ENCODE peak calls at places on chromosomes 3 and 15, in five cellular contexts. One of them, this sample, is unnamed. For H3K36me3, the result is how much of the 10 kb centered on the place peaks cover.

GRCh38 chr3:15345608-15346137 is 13.3 kb upstream of the SH3BP5 start:
- DNase-seq in hepatocyte: no peak
- DNase-seq in lower lobe of right lung: no peak
- DNase-seq in mammary epithelial cell: no peak
- DNase-seq in CD8-positive, alpha-beta memory T cell: no peak
- DNase-seq in this sample: no peak

GRCh38 chr15:42456539-42456938 is 34.4 kb downstream of the ZNF106 start:
- DNase-seq in lower lobe of right lung: no peak
- DNase-seq in mammary epithelial cell: no peak
- DNase-seq in CD8-positive, alpha-beta memory T cell: no peak
- DNase-seq in hepatocyte: no peak
- DNase-seq in this sample: no peak

GRCh38 chr3:195059471-195060216 is 211.3 kb downstream of the XXYLT1 start:
- DNase-seq in lower lobe of right lung: no peak
- DNase-seq in CD8-positive, alpha-beta memory T cell: peak
- DNase-seq in mammary epithelial cell: no peak
- DNase-seq in hepatocyte: no peak
- DNase-seq in this sample: peak

GRCh38 chr3:140636452-140637138 is 41.3 kb upstream of the TRIM42 start:
- DNase-seq in lower lobe of right lung: no peak
- DNase-seq in hepatocyte: no peak
- DNase-seq in mammary epithelial cell: peak
- DNase-seq in CD8-positive, alpha-beta memory T cell: no peak
- DNase-seq in this sample: no peak

GRCh38 chr3:133460809-133461208 is 61.0 kb downstream of the BFSP2 start:
- DNase-seq in CD8-positive, alpha-beta memory T cell: no peak
- DNase-seq in hepatocyte: no peak
- DNase-seq in lower lobe of right lung: no peak
- DNase-seq in mammary epithelial cell: peak
- DNase-seq in this sample: no peak

GRCh38 chr3:22103423-22103822 is 352.4 kb upstream of the ZNF385D start:
- DNase-seq in mammary epithelial cell: no peak
- DNase-seq in CD8-positive, alpha-beta memory T cell: no peak
- DNase-seq in lower lobe of right lung: no peak
- DNase-seq in hepatocyte: no peak
- DNase-seq in this sample: no peak

GRCh38 chr15:48634934-48635333 is 10.6 kb downstream of the FBN1 start:
- DNase-seq in hepatocyte: no peak
- DNase-seq in CD8-positive, alpha-beta memory T cell: no peak
- DNase-seq in mammary epithelial cell: no peak
- DNase-seq in lower lobe of right lung: no peak
- DNase-seq in this sample: no peak

GRCh38 chr3:133301194-133301593 is 98.7 kb upstream of the BFSP2 start:
- DNase-seq in lower lobe of right lung: no peak
- DNase-seq in hepatocyte: no peak
- DNase-seq in CD8-positive, alpha-beta memory T cell: no peak
- DNase-seq in mammary epithelial cell: peak
- DNase-seq in this sample: no peak

GRCh38 chr3:44883999-44884431 is 9.6 kb downstream of the TGM4 start:
- DNase-seq in lower lobe of right lung: no peak
- DNase-seq in CD8-positive, alpha-beta memory T cell: no peak
- DNase-seq in hepatocyte: peak
- DNase-seq in mammary epithelial cell: peak
- DNase-seq in this sample: no peak

GRCh38 chr3:24591661-24592555 is 97.3 kb upstream of the THRB start:
- DNase-seq in mammary epithelial cell: peak
- DNase-seq in lower lobe of right lung: no peak
- DNase-seq in CD8-positive, alpha-beta memory T cell: no peak
- DNase-seq in hepatocyte: no peak
- DNase-seq in this sample: no peak

GRCh38 chr3:119352235-119352634 is 58.1 kb downstream of the ARHGAP31 start:
- DNase-seq in hepatocyte: no peak
- DNase-seq in lower lobe of right lung: no peak
- DNase-seq in CD8-positive, alpha-beta memory T cell: no peak
- DNase-seq in mammary epithelial cell: peak
- DNase-seq in this sample: no peak

GRCh38 chr15:63583027-63583426 is 14.2 kb upstream of the FBXL22 start:
- DNase-seq in hepatocyte: no peak
- DNase-seq in lower lobe of right lung: no peak
- DNase-seq in mammary epithelial cell: peak
- DNase-seq in CD8-positive, alpha-beta memory T cell: no peak
- DNase-seq in this sample: no peak

GRCh38 chr3:140223631-140224030 is 288.6 kb downstream of the CLSTN2 start:
- DNase-seq in CD8-positive, alpha-beta memory T cell: no peak
- DNase-seq in hepatocyte: no peak
- DNase-seq in lower lobe of right lung: no peak
- DNase-seq in mammary epithelial cell: peak
- DNase-seq in this sample: no peak

GRCh38 chr3:144687862-144688261 is 716.2 kb downstream of the DIPK2A start:
- DNase-seq in CD8-positive, alpha-beta memory T cell: no peak
- DNase-seq in mammary epithelial cell: peak
- DNase-seq in hepatocyte: no peak
- DNase-seq in lower lobe of right lung: no peak
- DNase-seq in this sample: no peak

GRCh38 chr15:25176616-25176923 is 221.8 kb downstream of the SNRPN start:
- DNase-seq in lower lobe of right lung: no peak
- DNase-seq in mammary epithelial cell: no peak
- DNase-seq in hepatocyte: no peak
- DNase-seq in CD8-positive, alpha-beta memory T cell: peak
- DNase-seq in this sample: peak

GRCh38 chr3:102163039-102163817 is 271.6 kb upstream of the ZPLD1 start:
- DNase-seq in lower lobe of right lung: no peak
- DNase-seq in mammary epithelial cell: peak
- DNase-seq in hepatocyte: peak
- DNase-seq in CD8-positive, alpha-beta memory T cell: no peak
- DNase-seq in this sample: peak

GRCh38 chr3:110618512-110619226 is 452.9 kb upstream of the NECTIN3 start:
- DNase-seq in CD8-positive, alpha-beta memory T cell: no peak
- DNase-seq in lower lobe of right lung: no peak
- DNase-seq in hepatocyte: no peak
- DNase-seq in mammary epithelial cell: no peak
- DNase-seq in this sample: no peak

GRCh38 chr3:65745306-65745705 is 293.4 kb downstream of the MAGI1 start:
- DNase-seq in hepatocyte: no peak
- DNase-seq in mammary epithelial cell: no peak
- DNase-seq in CD8-positive, alpha-beta memory T cell: no peak
- DNase-seq in lower lobe of right lung: no peak
- DNase-seq in this sample: no peak

GRCh38 chr3:112353365-112353764 is 20.4 kb downstream of the CD200 start:
- DNase-seq in CD8-positive, alpha-beta memory T cell: no peak
- DNase-seq in lower lobe of right lung: no peak
- DNase-seq in hepatocyte: no peak
- DNase-seq in mammary epithelial cell: no peak
- DNase-seq in this sample: no peak

GRCh38 chr3:168545591-168545990 is 449.9 kb upstream of the GOLIM4 start:
- DNase-seq in CD8-positive, alpha-beta memory T cell: no peak
- DNase-seq in lower lobe of right lung: no peak
- DNase-seq in mammary epithelial cell: no peak
- DNase-seq in hepatocyte: no peak
- DNase-seq in this sample: no peak

GRCh38 chr3:197471221-197472010 is 84.4 kb downstream of the BDH1 start:
- DNase-seq in mammary epithelial cell: no peak
- DNase-seq in CD8-positive, alpha-beta memory T cell: no peak
- DNase-seq in hepatocyte: no peak
- DNase-seq in lower lobe of right lung: no peak
- DNase-seq in this sample: no peak

GRCh38 chr3:194089357-194090177 is 46.4 kb upstream of the HES1 start:
- DNase-seq in hepatocyte: peak
- DNase-seq in lower lobe of right lung: peak
- DNase-seq in CD8-positive, alpha-beta memory T cell: no peak
- DNase-seq in mammary epithelial cell: peak
- DNase-seq in this sample: peak

GRCh38 chr15:29126821-29127461 is 142.7 kb downstream of the NSMCE3 start:
- DNase-seq in lower lobe of right lung: peak
- DNase-seq in CD8-positive, alpha-beta memory T cell: peak
- DNase-seq in hepatocyte: no peak
- DNase-seq in mammary epithelial cell: no peak
- DNase-seq in this sample: peak

GRCh38 chr3:52827441-52827840 is 3.0 kb downstream of the ITIH4 start:
- DNase-seq in mammary epithelial cell: no peak
- DNase-seq in lower lobe of right lung: no peak
- DNase-seq in hepatocyte: peak
- DNase-seq in CD8-positive, alpha-beta memory T cell: no peak
- DNase-seq in this sample: no peak

GRCh38 chr3:196060834-196061233 is 21.1 kb downstream of the TFRC start:
- DNase-seq in hepatocyte: no peak
- DNase-seq in mammary epithelial cell: no peak
- DNase-seq in lower lobe of right lung: no peak
- DNase-seq in CD8-positive, alpha-beta memory T cell: no peak
- DNase-seq in this sample: no peak
- H3K36me3 ChIP-seq in hepatocyte: under half
- H3K36me3 ChIP-seq in mammary epithelial cell: half or more
- H3K36me3 ChIP-seq in lower lobe of right lung: half or more
- H3K36me3 ChIP-seq in CD8-positive, alpha-beta memory T cell: half or more
- H3K36me3 ChIP-seq in this sample: under half

GRCh38 chr15:30865257-30865656 is 38.5 kb upstream of the FAN1 start:
- DNase-seq in lower lobe of right lung: no peak
- DNase-seq in hepatocyte: no peak
- DNase-seq in mammary epithelial cell: no peak
- DNase-seq in CD8-positive, alpha-beta memory T cell: no peak
- DNase-seq in this sample: no peak

DNA sequence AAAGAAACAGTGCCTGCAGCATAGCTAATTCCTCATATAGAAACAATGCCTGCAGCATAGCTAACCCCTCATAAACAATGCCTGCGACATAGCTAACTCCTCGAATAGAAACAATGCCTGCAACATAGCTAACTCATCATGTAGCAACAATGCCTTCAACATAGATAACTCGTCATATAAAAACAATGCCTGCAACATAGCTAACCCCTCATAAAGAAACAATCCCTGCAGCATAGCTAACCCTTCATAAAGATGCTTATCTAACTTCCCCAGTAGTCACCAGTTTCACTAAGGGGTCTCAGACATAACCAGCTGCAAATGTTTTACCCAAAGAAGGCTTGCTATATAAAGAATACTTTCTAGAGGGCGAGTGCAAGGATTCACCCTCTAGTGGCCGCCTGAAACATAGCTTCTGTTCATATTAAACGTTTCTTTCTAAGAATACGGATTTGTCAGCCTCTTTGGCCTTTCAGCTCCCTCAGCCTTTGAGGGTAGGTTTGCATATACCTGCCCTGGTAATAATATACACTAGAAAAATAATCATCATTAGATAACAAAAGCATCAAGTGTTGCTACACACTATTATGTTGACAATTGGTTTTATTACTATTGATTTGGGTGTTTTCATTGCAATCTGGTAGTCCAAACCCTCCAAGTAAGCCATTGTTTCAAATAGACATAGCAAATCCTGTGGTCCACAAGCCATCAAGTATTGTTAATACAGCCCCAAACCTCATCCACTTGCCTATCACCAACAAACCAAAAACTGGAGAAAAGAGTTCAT is 44.4 kb upstream of the FAN1 start:
- DNase-seq in mammary epithelial cell: no peak
- DNase-seq in hepatocyte: peak
- DNase-seq in CD8-positive, alpha-beta memory T cell: no peak
- DNase-seq in lower lobe of right lung: no peak
- DNase-seq in this sample: no peak
- H3K27ac ChIP-seq in mammary epithelial cell: no peak
- H3K27ac ChIP-seq in hepatocyte: no peak
- H3K27ac ChIP-seq in CD8-positive, alpha-beta memory T cell: no peak
- H3K27ac ChIP-seq in lower lobe of right lung: no peak
- H3K27ac ChIP-seq in this sample: no peak

GRCh38 chr3:153835540-153835939 is 285.6 kb upstream of the ARHGEF26 start:
- DNase-seq in hepatocyte: no peak
- DNase-seq in lower lobe of right lung: no peak
- DNase-seq in mammary epithelial cell: no peak
- DNase-seq in CD8-positive, alpha-beta memory T cell: no peak
- DNase-seq in this sample: no peak
- H3K36me3 ChIP-seq in hepatocyte: under half
- H3K36me3 ChIP-seq in lower lobe of right lung: under half
- H3K36me3 ChIP-seq in mammary epithelial cell: under half
- H3K36me3 ChIP-seq in CD8-positive, alpha-beta memory T cell: under half
- H3K36me3 ChIP-seq in this sample: under half

DNA sequence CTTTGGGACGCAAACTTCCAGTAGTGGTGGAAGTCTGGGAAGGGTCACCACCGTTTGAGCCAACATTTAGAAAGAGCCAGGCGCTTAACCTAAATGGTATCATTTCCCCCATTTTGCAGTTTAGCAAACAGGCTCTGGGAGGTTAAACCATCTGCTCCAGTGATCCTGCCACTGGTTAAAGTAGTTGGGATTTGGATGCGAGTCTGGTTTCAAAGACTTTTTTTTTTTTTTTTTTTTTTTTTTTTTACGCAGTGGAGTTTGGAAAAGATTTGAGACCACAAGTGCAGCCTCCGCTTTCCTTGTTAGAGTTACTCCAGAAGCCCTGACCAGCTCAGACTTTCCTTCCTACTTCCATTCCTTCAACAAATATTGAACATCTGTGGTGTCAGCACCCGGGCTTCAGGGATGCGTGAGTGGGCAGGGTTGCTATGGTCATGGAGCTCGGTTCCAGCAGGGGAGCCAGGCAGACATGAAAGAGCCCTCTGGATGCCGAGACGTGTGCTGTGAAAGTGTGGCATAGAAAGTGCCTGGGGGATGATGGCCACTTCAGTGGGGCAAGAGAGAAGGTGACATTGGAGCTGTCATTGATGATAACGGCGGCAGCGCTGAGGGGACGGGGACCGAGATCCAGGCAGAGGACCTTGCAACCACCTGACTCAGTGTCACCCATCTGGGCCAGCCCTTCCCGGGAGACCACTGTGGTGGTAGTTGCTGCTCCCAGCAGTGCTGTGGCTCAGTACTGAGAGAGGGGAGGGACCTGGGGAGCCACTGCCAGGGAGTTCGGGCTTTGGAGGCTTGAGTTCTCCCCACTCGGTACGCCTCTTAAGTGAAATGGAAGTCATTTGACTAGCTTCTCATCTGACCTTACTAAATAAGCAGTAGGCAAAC is 1.1 kb upstream of the RNU6-1 start:
- DNase-seq in mammary epithelial cell: no peak
- DNase-seq in CD8-positive, alpha-beta memory T cell: no peak
- DNase-seq in hepatocyte: peak
- DNase-seq in lower lobe of right lung: no peak
- DNase-seq in this sample: no peak
- H3K27ac ChIP-seq in mammary epithelial cell: peak
- H3K27ac ChIP-seq in CD8-positive, alpha-beta memory T cell: peak
- H3K27ac ChIP-seq in hepatocyte: peak
- H3K27ac ChIP-seq in lower lobe of right lung: peak
- H3K27ac ChIP-seq in this sample: peak

GRCh38 chr3:12513694-12514446 is 29.6 kb downstream of the TSEN2 start:
- DNase-seq in mammary epithelial cell: no peak
- DNase-seq in hepatocyte: no peak
- DNase-seq in CD8-positive, alpha-beta memory T cell: no peak
- DNase-seq in lower lobe of right lung: no peak
- DNase-seq in this sample: no peak

GRCh38 chr3:12515631-12516030 is 29.7 kb downstream of the MKRN2OS start:
- DNase-seq in CD8-positive, alpha-beta memory T cell: no peak
- DNase-seq in lower lobe of right lung: no peak
- DNase-seq in hepatocyte: no peak
- DNase-seq in mammary epithelial cell: no peak
- DNase-seq in this sample: no peak

GRCh38 chr3:12509466-12509865 is 25.2 kb downstream of the TSEN2 start:
- DNase-seq in hepatocyte: no peak
- DNase-seq in mammary epithelial cell: no peak
- DNase-seq in CD8-positive, alpha-beta memory T cell: no peak
- DNase-seq in lower lobe of right lung: no peak
- DNase-seq in this sample: no peak

GRCh38 chr3:12516873-12517272 is 28.4 kb downstream of the MKRN2OS start:
- DNase-seq in CD8-positive, alpha-beta memory T cell: no peak
- DNase-seq in lower lobe of right lung: no peak
- DNase-seq in mammary epithelial cell: no peak
- DNase-seq in hepatocyte: no peak
- DNase-seq in this sample: no peak

GRCh38 chr3:12512534-12513101 is 28.3 kb downstream of the TSEN2 start:
- DNase-seq in hepatocyte: no peak
- DNase-seq in CD8-positive, alpha-beta memory T cell: no peak
- DNase-seq in lower lobe of right lung: no peak
- DNase-seq in mammary epithelial cell: no peak
- DNase-seq in this sample: no peak
- H3K36me3 ChIP-seq in hepatocyte: under half
- H3K36me3 ChIP-seq in CD8-positive, alpha-beta memory T cell: under half
- H3K36me3 ChIP-seq in lower lobe of right lung: under half
- H3K36me3 ChIP-seq in mammary epithelial cell: under half
- H3K36me3 ChIP-seq in this sample: under half